ENCODE peak calls at places on chromosomes 5 and 9, in six cellular contexts. Y is nephron progenitor cell, H is astrocyte of the spinal cord, J is HCT116, A is colonic mucosa, F is coronary artery. E is an unnamed sample.

GRCh38 chr5:181056431-181056830 is 16.4 kb downstream of the BTNL9 start:
- DNase-seq in Y (no peak), H (no peak), J (no peak), A (no peak), F (no peak), E (no peak)

GRCh38 chr9:107612136-107612535 is 122.6 kb upstream of the KLF4 start:
- DNase-seq in Y (no peak), H (no peak), J (no peak), A (peak; percentile 47), F (no peak), E (no peak)

GRCh38 chr9:88680041-88680440 is 145.1 kb downstream of the NXNL2 start:
- DNase-seq in Y (no peak), H (no peak), J (no peak), A (no peak), F (no peak), E (no peak)

GRCh38 chr9:129178579-129178909 is 483 bp upstream of the IER5L start:
- DNase-seq in Y (no peak), H (no peak), J (no peak), A (no peak), F (no peak), E (no peak)

GRCh38 chr9:1939926-1940368 is 75.2 kb upstream of the SMARCA2 start:
- DNase-seq in Y (peak; percentile 18), H (no peak), J (peak; percentile 8), A (peak; percentile 24), F (no peak), E (no peak)

GRCh38 chr9:132144708-132145365 is 17.0 kb upstream of the NTNG2 start:
- DNase-seq in Y (no peak), H (peak; percentile 16), J (no peak), A (no peak), F (no peak), E (no peak)

GRCh38 chr9:87540444-87541105 is 42.9 kb downstream of the DAPK1 start:
- DNase-seq in Y (no peak), H (no peak), J (no peak), A (no peak), F (no peak), E (no peak)

GRCh38 chr5:151208481-151208914 is 15.4 kb downstream of the CCDC69 start:
- DNase-seq in Y (no peak), H (no peak), J (no peak), A (no peak), F (no peak), E (no peak)

GRCh38 chr5:135398160-135398854 is 724 bp downstream of the MACROH2A1 start:
- DNase-seq in Y (peak; percentile 54), H (peak; percentile 37), J (peak; percentile 13), A (peak; percentile 85), F (no peak), E (peak; percentile 33)

GRCh38 chr5:56158331-56158960 is 74.7 kb downstream of the ANKRD55 start:
- DNase-seq in Y (no peak), H (no peak), J (no peak), A (no peak), F (no peak), E (no peak)

GRCh38 chr9:93255994-93256877 is 72.3 kb downstream of the WNK2 start:
- DNase-seq in Y (no peak), H (no peak), J (no peak), A (peak; percentile 6), F (no peak), E (no peak)

GRCh38 chr5:157520911-157521703 is 54.5 kb downstream of the ADAM19 start:
- DNase-seq in Y (no peak), H (no peak), J (no peak), A (no peak), F (peak; percentile 81), E (no peak)

GRCh38 chr5:116271432-116271831 is 186.6 kb downstream of the COMMD10 start:
- DNase-seq in Y (no peak), H (peak; percentile 72), J (no peak), A (no peak), F (no peak), E (no peak)

GRCh38 chr9:72906810-72907209 is 46.0 kb downstream of the ALDH1A1 start:
- DNase-seq in Y (no peak), H (no peak), J (no peak), A (no peak), F (no peak), E (no peak)

GRCh38 chr9:129887210-129888084 is 52.2 kb downstream of the USP20 start:
- DNase-seq in Y (no peak), H (peak; percentile 52), J (no peak), A (no peak), F (no peak), E (no peak)

DNA sequence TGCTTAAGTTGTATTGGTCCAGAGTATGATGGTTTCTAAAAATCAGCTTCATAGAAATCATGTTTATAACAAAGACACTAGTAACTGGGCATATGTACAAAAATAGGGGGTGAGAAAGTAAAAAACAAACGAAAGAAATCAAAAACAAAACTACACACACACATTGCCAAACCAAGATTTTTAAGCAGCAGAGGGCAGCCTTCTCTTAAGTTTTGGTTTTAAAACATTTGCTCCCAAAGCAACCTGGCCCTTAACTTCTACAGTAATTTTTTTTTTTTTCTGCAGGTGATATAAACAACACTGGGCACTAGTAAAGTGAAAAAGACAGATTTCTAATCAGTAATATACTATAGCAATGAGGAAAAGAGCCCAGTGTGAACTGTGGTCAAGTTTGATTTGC is 13.5 kb upstream of the GAPT start:
- DNase-seq in Y (no peak), H (no peak), J (no peak), A (no peak), F (no peak), E (no peak)
- TF ChIP-seq CTCF in Y (no peak), H (no peak), J (no peak), A (no peak), F (no peak), E (no peak)

GRCh38 chr5:172185096-172185461 is 2.9 kb downstream of the STK10 start:
- DNase-seq in Y (no peak), H (no peak), J (no peak), A (no peak), F (no peak), E (no peak)
- TF ChIP-seq CTCF in Y (no peak), H (no peak), J (no peak), A (no peak), F (no peak), E (no peak)

GRCh38 chr9:136930014-136930413 is 14.5 kb downstream of the FBXW5 start:
- DNase-seq in Y (no peak), H (no peak), J (no peak), A (no peak), F (no peak), E (no peak)

GRCh38 chr9:136927343-136928261 is 16.9 kb downstream of the FBXW5 start:
- DNase-seq in Y (no peak), H (peak; percentile 10), J (no peak), A (no peak), F (no peak), E (no peak)

GRCh38 chr9:136926154-136926704 is 18.3 kb downstream of the FBXW5 start:
- DNase-seq in Y (no peak), H (no peak), J (no peak), A (no peak), F (no peak), E (no peak)

GRCh38 chr9:136926749-136927148 is 17.8 kb downstream of the FBXW5 start:
- DNase-seq in Y (no peak), H (no peak), J (no peak), A (no peak), F (no peak), E (no peak)

GRCh38 chr9:136928591-136928990 is 15.9 kb downstream of the FBXW5 start:
- DNase-seq in Y (no peak), H (no peak), J (no peak), A (no peak), F (no peak), E (no peak)
- TF ChIP-seq CTCF in Y (no peak), H (no peak), J (no peak), A (no peak), F (no peak), E (no peak)

DNA sequence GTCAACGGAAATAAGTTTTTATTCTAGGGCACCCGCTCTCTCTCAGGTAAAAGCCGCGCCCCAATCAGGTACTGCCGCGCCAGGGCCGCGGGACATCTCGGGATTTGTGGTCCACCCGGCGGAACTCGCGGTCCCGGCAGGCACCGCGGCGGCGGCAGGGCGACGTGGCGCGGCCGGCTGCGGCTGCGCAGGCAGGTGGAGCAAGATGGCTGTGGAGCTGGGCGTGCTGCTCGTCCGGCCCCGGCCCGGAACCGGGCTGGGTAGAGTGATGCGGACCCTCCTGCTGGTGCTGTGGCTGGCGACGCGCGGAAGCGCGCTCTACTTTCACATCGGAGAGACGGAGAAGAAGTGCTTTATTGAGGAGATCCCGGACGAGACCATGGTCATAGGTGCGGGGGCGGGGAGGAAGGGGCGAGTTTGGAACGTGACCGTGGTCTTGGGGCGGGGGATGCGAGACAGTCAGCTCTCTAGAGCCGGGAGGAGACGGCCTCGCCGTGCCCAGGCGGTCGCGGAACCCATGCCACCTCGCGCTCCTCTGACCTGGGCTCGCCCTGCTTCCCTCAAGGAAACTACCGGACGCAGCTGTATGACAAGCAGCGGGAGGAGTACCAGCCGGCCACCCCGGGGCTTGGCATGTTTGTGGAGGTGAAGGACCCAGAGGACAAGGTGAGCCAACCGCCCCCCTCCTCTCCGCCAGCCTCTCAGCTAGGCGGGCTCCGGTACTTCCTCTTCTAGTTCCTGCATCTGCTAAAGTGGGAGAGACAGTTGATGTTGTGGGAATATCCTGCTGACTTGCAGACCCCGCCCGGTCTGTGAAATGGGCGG is at the start of gene TMED9:
- DNase-seq in Y (peak; percentile 83), H (peak; percentile 75), J (peak; percentile 68), A (peak; percentile 90), F (peak; percentile 88), E (peak; percentile 73)
- TF ChIP-seq CTCF in Y (no peak), H (no peak), J (no peak), A (no peak), F (no peak), E (no peak)

GRCh38 chr9:134381262-134381661 is 55.0 kb downstream of the RXRA start:
- DNase-seq in Y (no peak), H (no peak), J (no peak), A (no peak), F (no peak), E (no peak)
- TF ChIP-seq CTCF in Y (no peak), H (no peak), J (no peak), A (no peak), F (no peak), E (no peak)

GRCh38 chr9:98999152-98999525 is 55.4 kb downstream of the COL15A1 start:
- DNase-seq in Y (no peak), H (no peak), J (no peak), A (no peak), F (no peak), E (no peak)
- TF ChIP-seq CTCF in Y (no peak), H (no peak), J (no peak), A (peak; percentile 30), F (no peak), E (peak; percentile 16)

DNA sequence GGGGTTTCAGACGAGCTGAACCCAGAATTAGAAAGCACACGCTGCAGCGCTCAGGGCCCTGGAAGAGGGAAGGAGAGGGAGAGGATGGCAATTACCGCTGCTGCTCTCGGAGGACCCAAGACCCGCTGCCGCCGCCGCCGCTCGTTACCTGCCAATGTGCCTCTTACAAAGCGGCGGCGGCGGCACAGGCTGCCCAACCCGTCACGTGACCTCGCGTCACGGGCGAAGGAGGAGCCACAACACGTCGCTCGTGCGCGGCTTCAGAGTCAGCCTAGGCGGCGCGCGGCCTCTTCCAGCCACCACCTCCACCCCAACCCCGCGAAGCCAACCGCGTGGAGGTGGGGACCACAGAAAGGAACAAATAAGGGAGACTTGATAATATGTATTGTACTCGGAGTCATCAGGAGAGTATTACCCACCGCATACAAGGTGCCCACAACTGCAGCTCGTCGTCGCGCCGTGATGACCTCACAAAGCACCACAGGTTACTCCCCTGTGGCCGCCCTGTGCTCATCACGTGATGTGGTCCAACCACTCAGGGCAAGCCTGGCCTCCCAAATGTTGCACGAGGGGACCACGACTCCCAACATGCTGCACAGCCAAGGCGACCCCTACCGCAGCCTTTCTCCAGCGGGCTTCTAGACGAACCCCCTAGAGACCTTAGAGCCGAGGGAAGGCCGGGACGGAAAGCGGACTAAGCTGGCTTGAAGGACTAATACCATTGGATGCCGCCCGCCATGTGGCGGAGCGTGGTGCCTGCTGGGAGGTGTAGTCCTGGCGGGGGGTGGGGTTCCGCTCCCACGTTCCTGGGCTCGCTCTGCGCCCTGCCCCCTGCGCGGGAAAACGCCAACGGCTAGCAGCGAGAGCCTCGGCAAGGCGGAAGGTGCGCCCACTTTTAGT is at the start of gene UBAP2:
- DNase-seq in Y (peak; percentile 98), H (peak; percentile 99), J (peak; percentile 97), A (peak; percentile 98), F (peak; percentile 97), E (peak; percentile 93)
- TF ChIP-seq CTCF in Y (no peak), H (no peak), J (peak; percentile 6), A (no peak), F (no peak), E (no peak)

E was measured in neural crest cell.